ENCODE peak calls at places on chromosomes 11 and 22, in seven cellular contexts. R is HEK293T; Z is NCI-H1105; V is CD8-positive, alpha-beta T cell; T is stimulated activated CD4-positive, alpha-beta T cell treated with anti-CD3 and anti-CD28 coated beads, Interleukin-4, amount 100 ng/mL, for 48 hours; P is AG09319; X is CD14-positive monocyte. F is an unnamed sample.

GRCh38 chr22:42389137-42389536 is 43.1 kb downstream of the NFAM1 start:
- DNase-seq in R (no peak), Z (peak), V (no peak), T (no peak), P (no peak), X (no peak), F (no peak)

GRCh38 chr22:17698948-17699347 is 60.4 kb downstream of the BCL2L13 start:
- DNase-seq in R (no peak), Z (no peak), V (no peak), T (no peak), P (no peak), X (no peak), F (no peak)

GRCh38 chr11:103947566-103947919 is 88.9 kb upstream of the DDI1 start:
- DNase-seq in R (no peak), Z (no peak), V (no peak), T (no peak), P (peak), X (no peak), F (no peak)

GRCh38 chr11:130071211-130071712 is 1.6 kb downstream of the APLP2 start:
- DNase-seq in R (no peak), Z (no peak), V (no peak), T (no peak), P (no peak), X (no peak), F (peak)

GRCh38 chr11:65417702-65418430 is 4.7 kb upstream of the NEAT1 start:
- DNase-seq in R (no peak), Z (no peak), V (peak), T (no peak), P (no peak), X (no peak), F (no peak)

GRCh38 chr11:104343578-104343977 is 179.6 kb upstream of the PDGFD start:
- DNase-seq in R (no peak), Z (no peak), V (no peak), T (no peak), P (no peak), X (no peak), F (no peak)

GRCh38 chr11:128767518-128767917 is 73.6 kb downstream of the FLI1 start:
- DNase-seq in R (no peak), Z (no peak), V (no peak), T (no peak), P (no peak), X (no peak), F (no peak)

GRCh38 chr11:61560751-61561150 is 20.1 kb downstream of the SYT7 start:
- DNase-seq in R (no peak), Z (no peak), V (no peak), T (no peak), P (no peak), X (no peak), F (no peak)

GRCh38 chr22:37179622-37180420 is 8.2 kb downstream of the C1QTNF6 start:
- DNase-seq in R (no peak), Z (no peak), V (no peak), T (no peak), P (no peak), X (peak), F (no peak)

GRCh38 chr11:68081691-68082090 is 39.5 kb downstream of the CHKA start:
- DNase-seq in R (no peak), Z (no peak), V (no peak), T (no peak), P (no peak), X (no peak), F (no peak)

GRCh38 chr11:44002191-44003093 is 45.3 kb upstream of the ACCSL start:
- DNase-seq in R (no peak), Z (no peak), V (no peak), T (no peak), P (no peak), X (no peak), F (no peak)

GRCh38 chr11:27673979-27674663 is 26.1 kb downstream of the BDNF start:
- DNase-seq in R (no peak), Z (peak), V (no peak), T (no peak), P (no peak), X (no peak), F (no peak)

GRCh38 chr11:13354335-13354734 is 76.7 kb downstream of the BMAL1 start:
- DNase-seq in R (peak), Z (no peak), V (no peak), T (no peak), P (no peak), X (no peak), F (no peak)

GRCh38 chr22:48396785-48397530 is 1430.7 kb downstream of the BRD1 start:
- DNase-seq in R (no peak), Z (no peak), V (no peak), T (no peak), P (no peak), X (no peak), F (no peak)